ENCODE peak calls at places on chromosomes 11 and 22, in four cellular contexts. W, Z, C and S are unnamed samples.

GRCh38 chr11:28169816-28170215 is 61.6 kb downstream of the METTL15 start:
- DNase-seq in C (no peak), Z (no peak), W (peak), S (no peak)

GRCh38 chr22:42889290-42889689 is 32.2 kb upstream of the ARFGAP3 start:
- DNase-seq in Z (no peak), W (no peak), C (no peak), S (no peak)

GRCh38 chr11:73379189-73379880 is 3.1 kb downstream of the RELT start:
- DNase-seq in W (peak), Z (no peak), C (no peak), S (no peak)

GRCh38 chr11:6926208-6927029 is at the start of gene ZNF215:
- DNase-seq in C (peak), Z (no peak), W (peak), S (peak)

GRCh38 chr11:67024410-67024809 is 1.5 kb downstream of the SYT12 start:
- DNase-seq in W (no peak), C (no peak), Z (no peak), S (no peak)

GRCh38 chr11:33344611-33345010 is 87.4 kb downstream of the HIPK3 start:
- DNase-seq in W (no peak), C (no peak), Z (peak), S (no peak)

GRCh38 chr11:65452806-65453490 is 30.4 kb downstream of the NEAT1 start:
- DNase-seq in W (no peak), C (no peak), Z (no peak), S (no peak)

GRCh38 chr11:73344191-73344607 is 32.0 kb upstream of the RELT start:
- DNase-seq in C (no peak), W (no peak), Z (no peak), S (peak)

GRCh38 chr22:25704701-25705100 is 37.3 kb upstream of the MYO18B start:
- DNase-seq in W (no peak), C (no peak), Z (no peak), S (no peak)

GRCh38 chr22:33850724-33851123 is 69.6 kb downstream of the LARGE1 start:
- DNase-seq in W (no peak), C (no peak), Z (no peak), S (peak)

GRCh38 chr22:33850227-33850626 is 70.0 kb downstream of the LARGE1 start:
- DNase-seq in Z (no peak), C (no peak), W (no peak), S (no peak)

GRCh38 chr22:33853200-33854097 is 66.8 kb downstream of the LARGE1 start:
- DNase-seq in C (peak), Z (peak), W (no peak), S (peak)

GRCh38 chr22:33851985-33852384 is 68.3 kb downstream of the LARGE1 start:
- DNase-seq in W (no peak), C (no peak), Z (no peak), S (no peak)

DNA sequence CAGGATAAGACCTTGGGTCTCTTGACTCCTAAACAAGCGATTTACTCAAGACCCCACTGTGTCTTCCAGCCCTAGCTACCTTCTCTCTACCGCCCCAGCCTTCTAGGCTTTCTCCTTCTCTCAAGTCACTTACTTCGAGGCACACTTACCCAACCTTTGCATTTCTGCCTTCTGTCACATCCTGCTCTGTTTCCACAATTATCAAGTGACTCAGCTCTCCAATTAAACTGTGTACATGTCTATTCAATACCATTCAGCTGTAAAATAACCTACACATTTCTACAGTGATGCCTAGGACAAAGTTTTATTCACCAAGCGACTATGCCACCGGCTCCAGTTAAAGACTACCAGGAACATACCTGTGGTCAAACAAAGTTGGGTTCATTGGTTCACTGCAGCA is 69.0 kb downstream of the LARGE1 start:
- DNase-seq in W (no peak), Z (no peak), C (no peak), S (no peak)
- TF ChIP-seq NR3C1 in W (no peak), Z (no peak), C (no peak), S (no peak)

DNA sequence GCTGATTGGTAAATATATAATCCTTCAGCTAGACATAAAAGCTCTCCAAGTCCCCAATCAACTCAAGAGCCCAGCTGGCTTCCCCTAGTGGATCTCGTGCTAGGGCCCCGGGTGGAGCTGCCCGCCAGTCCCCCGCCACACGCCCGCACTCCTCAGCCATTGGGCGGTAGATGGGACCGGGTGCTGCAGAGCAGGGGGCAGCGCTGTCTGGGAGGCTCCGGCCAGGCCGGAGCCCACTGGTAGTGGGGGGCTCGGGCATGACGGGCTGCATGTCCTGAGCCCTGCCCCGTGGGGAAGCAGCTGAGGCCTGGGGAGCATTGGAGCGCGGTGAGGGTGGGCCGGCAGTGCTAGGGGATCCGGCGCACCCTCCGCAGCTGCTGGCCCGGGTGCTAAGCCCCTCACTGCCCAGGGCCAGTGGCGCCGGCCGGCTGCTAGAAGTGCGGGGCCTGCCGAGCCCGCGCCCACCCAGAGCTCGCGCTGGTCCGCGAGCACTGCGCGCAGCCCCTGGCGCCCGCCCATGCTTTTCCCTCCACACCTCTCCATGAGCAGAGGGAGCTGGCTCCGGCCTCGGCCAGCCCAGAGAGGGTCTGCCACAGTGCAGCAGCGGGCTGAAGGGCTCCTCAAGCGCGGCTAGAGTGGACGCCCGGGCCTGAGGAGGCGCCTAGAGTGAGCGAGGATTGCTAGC is 1680.6 kb upstream of the RAG2 start:
- DNase-seq in C (no peak), Z (no peak), W (no peak), S (no peak)
- TF ChIP-seq NR3C1 in C (no peak), Z (no peak), W (no peak), S (no peak)

GRCh38 chr11:62558669-62559068 is 12.1 kb upstream of the AHNAK start:
- DNase-seq in Z (no peak), C (no peak), W (no peak), S (no peak)

GRCh38 chr11:62556102-62556871 is 9.7 kb upstream of the AHNAK start:
- DNase-seq in C (peak), W (peak), Z (no peak), S (peak)

GRCh38 chr11:62559204-62559603 is 12.6 kb upstream of the AHNAK start:
- DNase-seq in W (no peak), Z (no peak), C (no peak), S (no peak)

GRCh38 chr11:62556872-62557631 is 10.4 kb upstream of the AHNAK start:
- DNase-seq in W (peak), Z (no peak), C (no peak), S (no peak)

GRCh38 chr11:62560566-62561103 is 13.1 kb downstream of the EEF1G start:
- DNase-seq in Z (peak), W (peak), C (peak), S (peak)
- TF ChIP-seq NR3C1 in Z (no peak), W (no peak), C (no peak), S (no peak)

GRCh38 chr11:112100457-112100856 is 13.8 kb downstream of the SDHD start:
- DNase-seq in W (no peak), C (no peak), Z (no peak), S (no peak)

GRCh38 chr11:112103446-112103845 is 16.8 kb downstream of the SDHD start:
- DNase-seq in C (no peak), Z (no peak), W (no peak), S (no peak)

DNA sequence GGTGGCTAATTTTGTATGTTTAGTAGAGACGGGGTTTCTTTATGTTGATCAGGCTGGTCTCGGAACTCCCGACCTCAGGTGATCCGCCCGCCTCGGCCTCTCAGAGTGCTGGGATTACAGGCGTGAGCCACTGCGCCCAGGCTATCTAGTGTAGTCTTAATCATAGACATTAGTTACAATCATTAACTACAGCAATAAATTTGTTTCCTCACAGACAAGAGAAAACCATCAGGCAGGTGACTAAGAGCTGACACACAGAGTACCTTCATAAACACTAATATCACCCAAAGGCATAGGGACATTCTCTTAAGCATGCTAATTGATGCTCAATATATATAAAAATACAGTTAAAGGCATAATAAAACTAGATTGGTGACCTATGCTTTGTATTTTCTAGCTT is 19.4 kb downstream of the SDHD start:
- DNase-seq in Z (no peak), W (no peak), C (no peak), S (no peak)
- TF ChIP-seq NR3C1 in Z (no peak), W (no peak), C (no peak), S (no peak)

GRCh38 chr11:72111803-72112540 is 523 bp downstream of the ANAPC15 start:
- DNase-seq in Z (peak), W (peak), C (peak), S (peak)

GRCh38 chr11:72114570-72114969 is 2.1 kb upstream of the ANAPC15 start:
- DNase-seq in W (no peak), Z (no peak), C (no peak), S (no peak)

GRCh38 chr11:72111300-72111699 is 1.2 kb downstream of the ANAPC15 start:
- DNase-seq in C (no peak), W (no peak), Z (no peak), S (no peak)

GRCh38 chr11:72112541-72113136 is at the start of gene ANAPC15:
- DNase-seq in C (peak), W (peak), Z (peak), S (peak)

GRCh38 chr11:72113170-72113808 is 794 bp upstream of the ANAPC15 start:
- DNase-seq in C (no peak), W (no peak), Z (no peak), S (no peak)
- TF ChIP-seq NR3C1 in C (no peak), W (no peak), Z (no peak), S (no peak)

GRCh38 chr11:5280582-5281102 is 10.9 kb upstream of the HBE1 start:
- DNase-seq in C (peak), W (peak), Z (peak), S (peak)
- TF ChIP-seq NR3C1 in C (no peak), W (no peak), Z (no peak), S (no peak)

DNA sequence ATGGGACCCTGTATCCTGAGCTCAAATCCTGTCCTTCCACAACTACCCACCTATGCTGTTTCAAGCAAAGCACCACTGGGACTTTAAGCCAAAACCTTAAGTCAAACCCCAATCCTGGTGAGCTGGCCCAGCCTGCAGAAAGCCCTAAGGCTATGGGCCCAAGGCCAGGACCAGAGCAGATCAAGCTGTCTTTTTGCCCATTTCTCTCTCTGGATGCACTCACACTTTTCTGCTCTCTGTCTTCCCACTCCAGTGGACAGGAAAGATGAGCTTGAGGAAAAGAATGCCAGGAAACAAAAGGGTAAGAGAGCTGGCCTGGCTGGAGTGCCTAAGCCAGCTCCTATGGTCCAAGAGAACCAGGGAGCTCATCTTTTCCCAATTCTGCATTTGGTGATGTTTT is 284.3 kb upstream of the ISX start:
- DNase-seq in Z (no peak), C (no peak), W (no peak), S (no peak)
- TF ChIP-seq NR3C1 in Z (no peak), C (no peak), W (no peak), S (no peak)

DNA sequence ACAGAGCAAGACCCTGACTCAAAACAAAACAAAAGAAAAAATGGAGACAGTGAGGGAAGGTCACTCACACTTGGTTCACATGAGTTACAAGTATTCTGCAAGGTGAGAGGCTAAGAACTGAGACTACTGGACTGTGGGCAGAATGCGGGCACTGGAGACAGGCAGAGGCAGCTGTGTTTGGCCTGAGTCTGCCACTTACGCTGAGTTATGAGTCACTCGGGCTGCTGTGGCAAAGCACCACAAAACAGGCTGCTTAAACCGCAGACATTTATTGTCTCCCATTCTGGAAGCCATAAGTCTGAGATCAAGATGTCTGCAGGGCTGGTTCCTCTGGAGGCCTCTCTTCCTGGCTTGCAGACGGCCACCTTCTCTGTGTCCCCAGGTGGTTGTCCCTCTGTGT is 122.8 kb downstream of the SHANK2 start:
- DNase-seq in W (no peak), C (no peak), Z (no peak), S (no peak)
- TF ChIP-seq NR3C1 in W (no peak), C (no peak), Z (no peak), S (no peak)

GRCh38 chr11:88534185-88534584 is 196.6 kb upstream of the CTSC start:
- DNase-seq in Z (peak), C (no peak), W (no peak), S (no peak)

GRCh38 chr11:88535266-88535665 is 197.7 kb upstream of the CTSC start:
- DNase-seq in W (no peak), C (no peak), Z (no peak), S (no peak)

GRCh38 chr11:88537613-88538012 is 200.1 kb upstream of the CTSC start:
- DNase-seq in C (no peak), W (no peak), Z (no peak), S (no peak)

GRCh38 chr11:88535916-88536547 is 198.5 kb upstream of the CTSC start:
- DNase-seq in C (peak), Z (peak), W (no peak), S (no peak)

DNA sequence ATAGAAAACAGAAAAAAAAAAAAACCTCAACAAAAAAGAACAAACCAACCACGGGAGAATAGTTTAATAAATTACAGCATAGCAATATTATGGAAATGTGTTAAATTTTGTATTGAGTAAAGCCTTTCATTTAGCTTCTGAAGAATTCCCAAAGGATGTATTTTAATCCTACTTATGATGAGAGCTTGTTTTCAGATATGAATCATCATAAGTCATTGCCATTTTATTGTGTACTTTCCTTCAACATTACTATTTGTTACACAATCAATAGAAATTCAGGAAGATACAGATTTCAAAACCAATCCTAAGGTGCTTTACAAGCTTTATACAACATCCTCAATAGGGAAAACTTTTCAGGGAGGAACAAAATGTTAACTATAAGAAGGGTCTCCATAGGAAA is 200.6 kb upstream of the CTSC start:
- DNase-seq in Z (no peak), W (no peak), C (peak), S (no peak)
- TF ChIP-seq NR3C1 in Z (no peak), W (no peak), C (no peak), S (no peak)

GRCh38 chr11:79113099-79113498 is 327.7 kb downstream of the TENM4 start:
- DNase-seq in C (no peak), Z (no peak), W (no peak), S (no peak)

GRCh38 chr11:79119491-79120284 is 321.1 kb downstream of the TENM4 start:
- DNase-seq in C (no peak), Z (no peak), W (no peak), S (no peak)

GRCh38 chr11:79117488-79117887 is 323.3 kb downstream of the TENM4 start:
- DNase-seq in Z (no peak), C (no peak), W (no peak), S (no peak)

GRCh38 chr11:79121351-79121750 is 319.5 kb downstream of the TENM4 start:
- DNase-seq in Z (no peak), C (no peak), W (no peak), S (no peak)

GRCh38 chr11:79116600-79116999 is 324.2 kb downstream of the TENM4 start:
- DNase-seq in C (no peak), Z (no peak), W (no peak), S (no peak)
- TF ChIP-seq NR3C1 in C (no peak), Z (no peak), W (no peak), S (no peak)